ENCODE peak calls at places on chromosomes 16 and 17, in ten cellular contexts. U, Y, C, D, X, W, T, O, N and Z are unnamed samples.

GRCh38 chr17:48612854-48613691 is 2.0 kb downstream of the HOXB8 start:
- DNase-seq in X (no peak), O (peak), Y (peak), W (no peak), U (no peak), N (peak), C (no peak), D (no peak), T (no peak), Z (no peak)

GRCh38 chr16:30395155-30395991 is at the start of gene ZNF48:
- DNase-seq in T (no peak), Y (peak), N (peak), D (peak), C (peak), U (peak), W (peak), O (peak), X (peak), Z (peak)

GRCh38 chr17:31525801-31526549 is 134.5 kb downstream of the RAB11FIP4 start:
- DNase-seq in U (peak), T (no peak), N (no peak), D (no peak), W (no peak), X (no peak), C (no peak), O (peak), Y (peak), Z (peak)

GRCh38 chr16:85123891-85124635 is 11.8 kb upstream of the CIBAR2 start:
- DNase-seq in C (peak), N (peak), T (no peak), O (peak), W (peak), D (peak), Y (no peak), X (peak), U (peak), Z (no peak)

GRCh38 chr17:39935896-39936295 is 8.4 kb downstream of the LRRC3C start:
- DNase-seq in Y (no peak), W (no peak), U (no peak), C (peak), T (no peak), N (no peak), X (no peak), O (no peak), D (no peak), Z (no peak)

GRCh38 chr17:43021739-43022512 is at the start of gene VAT1:
- DNase-seq in Y (peak), X (peak), U (peak), D (peak), T (no peak), C (peak), N (peak), W (no peak), O (peak), Z (no peak)

GRCh38 chr17:27578718-27579085 is 52.3 kb upstream of the LGALS9 start:
- DNase-seq in O (no peak), X (no peak), Y (no peak), N (no peak), U (no peak), T (no peak), C (no peak), W (no peak), D (peak), Z (no peak)

GRCh38 chr17:21098934-21099687 is 27.7 kb upstream of the DHRS7B start:
- DNase-seq in U (peak), N (peak), T (no peak), C (peak), D (peak), Y (peak), X (peak), W (peak), O (peak), Z (no peak)

GRCh38 chr16:2468142-2468724 is 2.9 kb upstream of the NTN3 start:
- DNase-seq in C (no peak), T (no peak), Y (no peak), U (peak), O (no peak), X (no peak), W (no peak), N (peak), D (no peak), Z (peak)

GRCh38 chr16:31371619-31372484 is 16.9 kb downstream of the ITGAX start:
- DNase-seq in D (no peak), T (no peak), C (no peak), U (no peak), W (no peak), N (no peak), Y (no peak), O (no peak), X (no peak), Z (no peak)

GRCh38 chr17:65198653-65199382 is 61.6 kb downstream of the RGS9 start:
- DNase-seq in D (no peak), W (no peak), X (no peak), C (peak), T (no peak), Y (peak), N (peak), U (no peak), O (no peak), Z (no peak)

GRCh38 chr17:489758-490329 is 137.2 kb upstream of the RPH3AL start:
- DNase-seq in U (peak), Y (peak), O (peak), D (peak), N (peak), T (no peak), W (no peak), C (peak), X (no peak), Z (no peak)

GRCh38 chr16:23060458-23061320 is 88.6 kb downstream of the USP31 start:
- DNase-seq in D (peak), X (peak), U (peak), C (peak), N (peak), W (peak), Y (peak), O (peak), T (no peak), Z (no peak)

GRCh38 chr17:72432143-72432604 is 311.4 kb downstream of the SOX9 start:
- DNase-seq in U (no peak), W (peak), Y (no peak), X (no peak), O (peak), T (no peak), C (no peak), D (no peak), N (no peak), Z (no peak)

GRCh38 chr17:62995377-62995885 is 29.4 kb downstream of the TANC2 start:
- DNase-seq in N (peak), C (peak), Y (peak), T (no peak), W (no peak), X (no peak), D (no peak), O (no peak), U (peak), Z (no peak)

GRCh38 chr16:27906883-27907282 is 156.6 kb downstream of the GSG1L start:
- DNase-seq in N (no peak), X (no peak), Y (no peak), D (no peak), W (no peak), C (no peak), T (no peak), U (no peak), O (no peak), Z (no peak)

GRCh38 chr17:82020874-82021727 is 1.6 kb downstream of the CENPX start:
- DNase-seq in C (peak), W (peak), T (no peak), N (peak), U (peak), X (peak), O (peak), D (peak), Y (peak), Z (no peak)

GRCh38 chr17:35116845-35117244 is 2.8 kb downstream of the RAD51D start:
- DNase-seq in D (no peak), C (no peak), X (no peak), O (peak), U (no peak), N (no peak), T (no peak), Y (no peak), W (no peak), Z (no peak)

GRCh38 chr17:14150604-14151003 is 81.3 kb downstream of the COX10 start:
- DNase-seq in Y (no peak), O (no peak), U (no peak), C (no peak), N (no peak), X (no peak), T (no peak), D (no peak), W (no peak), Z (no peak)

GRCh38 chr17:50100480-50100883 is 5.3 kb downstream of the PDK2 start:
- DNase-seq in N (no peak), C (no peak), U (no peak), D (no peak), W (no peak), O (no peak), X (no peak), Y (no peak), T (no peak), Z (no peak)

GRCh38 chr17:50103252-50103651 is 8.1 kb downstream of the PDK2 start:
- DNase-seq in T (no peak), U (no peak), C (no peak), N (no peak), O (no peak), X (no peak), Y (no peak), D (no peak), W (no peak), Z (no peak)

GRCh38 chr17:50102164-50102991 is 7.2 kb downstream of the PDK2 start:
- DNase-seq in U (no peak), C (no peak), D (peak), Y (no peak), O (no peak), W (no peak), X (peak), T (no peak), N (peak), Z (no peak)

GRCh38 chr17:50100921-50101345 is 5.8 kb downstream of the PDK2 start:
- DNase-seq in U (no peak), W (no peak), T (no peak), D (peak), O (peak), X (no peak), C (no peak), N (peak), Y (no peak), Z (no peak)

GRCh38 chr17:50101346-50102163 is 6.4 kb downstream of the PDK2 start:
- DNase-seq in N (peak), T (no peak), Y (no peak), O (peak), U (no peak), C (no peak), D (peak), X (no peak), W (no peak), Z (no peak)
- TF ChIP-seq CTCF in N (no peak), T (peak), Y (no peak), O (no peak), U (no peak), C (no peak), D (no peak), X (no peak), W (no peak), Z (no peak)

GRCh38 chr16:180921-181667 is 835 bp downstream of the HBQ1 start:
- DNase-seq in D (peak), N (peak), T (no peak), Y (peak), W (no peak), O (peak), C (peak), U (peak), X (peak), Z (no peak)

GRCh38 chr16:183005-183404 is 2.7 kb downstream of the HBQ1 start:
- DNase-seq in D (no peak), W (no peak), X (no peak), T (no peak), N (no peak), O (no peak), Y (no peak), C (no peak), U (no peak), Z (no peak)

GRCh38 chr16:179431-179830 is 828 bp upstream of the HBQ1 start:
- DNase-seq in D (no peak), C (no peak), T (no peak), O (no peak), W (no peak), U (no peak), Y (no peak), X (no peak), N (no peak), Z (no peak)

GRCh38 chr16:180101-180920 is at the start of gene HBQ1:
- DNase-seq in N (no peak), C (no peak), O (peak), X (no peak), T (no peak), W (no peak), D (peak), Y (no peak), U (peak), Z (no peak)

DNA sequence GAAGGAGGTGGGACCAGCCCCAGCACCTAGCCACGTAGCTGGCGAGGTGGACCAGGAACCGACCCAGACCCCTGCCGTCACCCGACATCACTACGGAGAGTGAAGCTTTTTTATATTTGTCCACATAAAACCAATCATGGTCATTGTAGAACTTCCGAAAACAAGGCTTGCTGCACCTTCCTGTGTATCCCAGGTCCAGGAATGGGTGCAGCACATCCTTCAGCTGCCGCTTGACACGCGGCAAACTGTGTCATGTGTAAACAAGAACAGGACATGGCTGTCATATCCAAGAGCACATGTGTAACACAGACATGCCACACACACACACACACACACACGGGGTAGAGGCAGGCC is 1.4 kb downstream of the HBQ1 start:
- DNase-seq in O (no peak), U (no peak), C (peak), T (no peak), X (no peak), Y (no peak), W (no peak), N (no peak), D (no peak), Z (no peak)
- TF ChIP-seq CTCF in O (no peak), U (no peak), C (no peak), T (no peak), X (no peak), Y (peak), W (no peak), N (no peak), D (no peak), Z (peak)

GRCh38 chr16:12258806-12259205 is 282.3 kb downstream of the SNX29 start:
- DNase-seq in N (no peak), X (no peak), W (no peak), Y (no peak), O (no peak), T (no peak), C (no peak), D (no peak), U (no peak), Z (no peak)

GRCh38 chr16:12259258-12259657 is 282.7 kb downstream of the SNX29 start:
- DNase-seq in U (no peak), X (no peak), T (no peak), D (no peak), Y (no peak), N (no peak), C (no peak), W (no peak), O (no peak), Z (no peak)

GRCh38 chr16:12255919-12256665 is 279.6 kb downstream of the SNX29 start:
- DNase-seq in X (no peak), D (no peak), T (no peak), U (no peak), O (no peak), C (no peak), N (no peak), Y (peak), W (no peak), Z (no peak)

GRCh38 chr16:12256880-12257279 is 280.3 kb downstream of the SNX29 start:
- DNase-seq in U (no peak), W (no peak), C (no peak), N (no peak), X (no peak), T (no peak), Y (no peak), O (no peak), D (no peak), Z (no peak)

DNA sequence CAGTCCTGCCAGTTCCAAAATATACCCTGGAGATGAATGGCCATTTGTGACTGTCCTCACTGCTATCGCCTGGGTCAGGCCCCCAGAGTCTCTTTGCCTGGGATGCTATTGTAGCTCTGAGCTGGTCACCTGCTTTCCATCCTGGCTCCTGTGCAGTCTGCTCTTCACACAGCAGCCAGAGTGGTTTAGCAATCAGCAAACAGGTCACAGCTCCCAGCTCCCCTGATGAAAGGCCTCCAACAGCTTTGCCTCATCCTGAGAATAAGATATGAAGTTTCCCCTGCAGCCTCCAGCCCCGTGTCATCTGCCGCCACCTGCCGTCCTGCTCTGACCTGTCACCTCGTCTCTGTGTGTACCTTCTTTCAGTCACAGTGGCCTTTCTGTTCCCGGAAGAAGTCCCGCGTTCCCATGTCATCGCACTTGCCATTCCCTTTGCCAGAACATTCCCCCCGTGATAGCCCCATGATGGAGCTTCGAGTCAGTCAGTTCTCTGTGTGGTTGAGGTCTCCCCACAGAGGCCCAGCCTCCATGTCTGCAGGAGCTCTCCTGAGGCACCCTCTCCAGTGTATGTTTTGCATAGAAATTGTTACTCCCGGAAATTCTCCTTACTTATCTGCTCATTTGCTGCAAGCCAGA is 281.5 kb downstream of the SNX29 start:
- DNase-seq in C (no peak), W (no peak), X (no peak), U (peak), D (peak), Y (peak), T (no peak), O (peak), N (no peak), Z (no peak)
- TF ChIP-seq CTCF in C (no peak), W (no peak), X (no peak), U (no peak), D (no peak), Y (peak), T (no peak), O (peak), N (no peak), Z (peak)

GRCh38 chr17:51118330-51119195 is 2.1 kb downstream of the SPAG9 start:
- DNase-seq in U (no peak), C (peak), X (peak), D (peak), T (no peak), O (no peak), W (no peak), N (no peak), Y (peak), Z (no peak)

GRCh38 chr17:51120357-51120738 is 320 bp downstream of the SPAG9 start:
- DNase-seq in C (no peak), X (no peak), U (peak), W (no peak), Y (peak), O (no peak), N (no peak), T (no peak), D (peak), Z (peak)

GRCh38 chr17:51120739-51121619 is at the start of gene SPAG9:
- DNase-seq in C (peak), Y (peak), N (peak), T (peak), D (peak), W (peak), O (peak), U (peak), X (peak), Z (peak)

GRCh38 chr17:51121620-51122472 is 1.2 kb upstream of the SPAG9 start:
- DNase-seq in X (peak), O (peak), T (peak), Y (peak), C (peak), U (peak), D (peak), N (peak), W (peak), Z (no peak)

GRCh38 chr17:51119415-51120356 is 982 bp downstream of the SPAG9 start:
- DNase-seq in Y (peak), T (no peak), D (peak), C (peak), O (peak), N (peak), X (peak), U (peak), W (no peak), Z (no peak)
- TF ChIP-seq CTCF in Y (no peak), T (no peak), D (no peak), C (peak), O (peak), N (peak), X (peak), U (no peak), W (peak), Z (peak)